ENCODE peak calls at places on chromosomes 11 and 22, in eight cellular contexts. R, J, K, S, G, H, P and Z are unnamed samples.

GRCh38 chr22:36879775-36880174 is 19.0 kb downstream of the NCF4 start:
- DNase-seq in H (no peak), S (no peak), K (no peak), P (no peak), G (no peak), R (no peak), J (no peak), Z (no peak)

GRCh38 chr11:64466115-64466718 is 107.3 kb downstream of the RPS6KA4 start:
- DNase-seq in K (no peak), S (no peak), R (no peak), H (no peak), J (no peak), P (no peak), G (no peak), Z (no peak)

GRCh38 chr11:113184498-113184897 is 129.9 kb upstream of the TTC12 start:
- DNase-seq in H (peak; percentile 91), J (no peak), G (no peak), K (no peak), S (no peak), R (peak; percentile 95), P (no peak), Z (no peak)

GRCh38 chr11:103894673-103895072 is 141.8 kb upstream of the DDI1 start:
- DNase-seq in R (no peak), J (no peak), G (no peak), K (no peak), S (no peak), P (no peak), H (no peak), Z (no peak)

GRCh38 chr11:3058753-3059664 is 1.8 kb upstream of the CARS1 start:
- DNase-seq in P (no peak), K (no peak), G (no peak), H (peak; percentile 92), R (peak; percentile 94), S (no peak), J (no peak), Z (peak; percentile 53)

GRCh38 chr11:65090628-65091027 is 5.4 kb upstream of the VPS51 start:
- DNase-seq in G (no peak), H (no peak), P (no peak), K (no peak), R (no peak), J (no peak), S (no peak), Z (no peak)

GRCh38 chr22:33658775-33659174 is 261.5 kb downstream of the LARGE1 start:
- DNase-seq in K (no peak), S (no peak), P (peak; percentile 34), H (no peak), G (no peak), R (peak; percentile 69), J (no peak), Z (no peak)

GRCh38 chr11:12184696-12185095 is 74.3 kb downstream of the MICAL2 start:
- DNase-seq in K (no peak), J (no peak), R (no peak), H (no peak), S (no peak), G (no peak), P (no peak), Z (no peak)

GRCh38 chr11:107549253-107549953 is 16.1 kb downstream of the ALKBH8 start:
- DNase-seq in J (peak; percentile 39), K (peak; percentile 12), H (peak; percentile 53), S (peak; percentile 21), R (peak; percentile 54), G (peak; percentile 40), P (peak; percentile 23), Z (peak; percentile 58)

GRCh38 chr11:83629775-83630174 is 343.6 kb upstream of the CCDC90B start:
- DNase-seq in J (no peak), G (no peak), R (no peak), S (no peak), K (no peak), P (no peak), H (no peak), Z (no peak)

GRCh38 chr11:91156041-91156440 is 933.2 kb upstream of the CHORDC1 start:
- DNase-seq in P (no peak), K (no peak), J (no peak), G (no peak), H (no peak), S (no peak), R (no peak), Z (no peak)

GRCh38 chr11:1402776-1403620 is 13.3 kb downstream of the BRSK2 start:
- DNase-seq in R (no peak), H (no peak), S (no peak), P (no peak), J (no peak), K (no peak), G (no peak), Z (no peak)

GRCh38 chr11:99351620-99352019 is 330.9 kb downstream of the CNTN5 start:
- DNase-seq in H (no peak), K (no peak), J (no peak), R (no peak), S (no peak), G (no peak), P (no peak), Z (no peak)

GRCh38 chr11:13210424-13210823 is 67.2 kb upstream of the BMAL1 start:
- DNase-seq in G (peak; percentile 54), J (no peak), H (peak; percentile 88), R (peak; percentile 77), S (peak; percentile 50), P (peak; percentile 64), K (peak; percentile 67), Z (peak; percentile 88)

GRCh38 chr11:10931761-10932700 is 74.2 kb upstream of the ZBED5 start:
- DNase-seq in P (peak; percentile 58), J (no peak), G (no peak), S (no peak), K (no peak), H (peak; percentile 53), R (no peak), Z (peak; percentile 58)

GRCh38 chr11:80899381-80899780 is 1458.6 kb upstream of the TENM4 start:
- DNase-seq in J (no peak), H (peak; percentile 84), G (no peak), P (no peak), R (peak; percentile 2), S (no peak), K (no peak), Z (no peak)

GRCh38 chr11:76659672-76660532 is 10.6 kb downstream of the LRRC32 start:
- DNase-seq in R (no peak), K (no peak), H (no peak), G (no peak), S (no peak), J (no peak), P (no peak), Z (no peak)

GRCh38 chr11:29578806-29579205 is 438.0 kb downstream of the KCNA4 start:
- DNase-seq in J (no peak), K (no peak), R (no peak), H (no peak), G (no peak), P (no peak), S (no peak), Z (no peak)

GRCh38 chr11:111926505-111927391 is 8.0 kb downstream of the C11orf52 start:
- DNase-seq in K (peak; percentile 97), J (peak; percentile 100), G (peak; percentile 96), R (peak; percentile 97), P (peak; percentile 97), S (peak; percentile 99), H (peak; percentile 98), Z (peak; percentile 99)

GRCh38 chr11:37504066-37504611 is 906.1 kb upstream of the RAG2 start:
- DNase-seq in J (no peak), H (peak; percentile 94), K (peak; percentile 47), G (no peak), P (no peak), R (peak; percentile 83), S (no peak), Z (peak; percentile 65)